ENCODE peak calls at places on chromosomes 11 and 22, in six cellular contexts. Q is K562, H is HepG2, Y is H1, C is GM12892, R is GM12878. I is an unnamed sample.

GRCh38 chr11:57781529-57781943 is 19.9 kb downstream of the CTNND1 start:
- DNase-seq in Q (peak; percentile 38), H (no peak), Y (no peak), C (no peak), R (no peak), I (no peak)

GRCh38 chr11:116680349-116681125 is 92.2 kb downstream of the BUD13 start:
- DNase-seq in Q (no peak), H (no peak), Y (no peak), C (no peak), R (no peak), I (no peak)

GRCh38 chr11:8362899-8363298 is 99.2 kb upstream of the LMO1 start:
- DNase-seq in Q (no peak), H (no peak), Y (no peak), C (no peak), R (no peak), I (no peak)

GRCh38 chr11:45607995-45608394 is 57.4 kb downstream of the CHST1 start:
- DNase-seq in Q (no peak), H (no peak), Y (no peak), C (no peak), R (no peak), I (no peak)

GRCh38 chr22:50438305-50439275 is 36.2 kb downstream of the SBF1 start:
- DNase-seq in Q (no peak), H (no peak), Y (no peak), C (no peak), R (no peak), I (no peak)

GRCh38 chr11:67584881-67585873 is 1.6 kb downstream of the GSTP1 start:
- DNase-seq in Q (peak; percentile 59), H (no peak), Y (no peak), C (no peak), R (no peak), I (no peak)

GRCh38 chr11:87255589-87255988 is 217.9 kb downstream of the TMEM135 start:
- DNase-seq in Q (no peak), H (no peak), Y (no peak), C (no peak), R (no peak), I (no peak)

GRCh38 chr11:121091492-121092179 is 9.4 kb upstream of the TECTA start:
- DNase-seq in Q (no peak), H (peak; percentile 25), Y (no peak), C (no peak), R (no peak), I (no peak)

GRCh38 chr22:47393191-47393590 is 630.7 kb downstream of the TBC1D22A start:
- DNase-seq in Q (no peak), H (no peak), Y (no peak), C (no peak), R (no peak), I (no peak)

GRCh38 chr22:24417901-24418641 is 9.3 kb upstream of the ADORA2A start:
- DNase-seq in Q (no peak), H (no peak), Y (no peak), C (no peak), R (no peak), I (no peak)

GRCh38 chr11:119110439-119110838 is 3.3 kb downstream of the C2CD2L start:
- DNase-seq in Q (no peak), H (no peak), Y (no peak), C (no peak), R (no peak), I (no peak)

GRCh38 chr11:94885581-94885980 is 87.8 kb downstream of the CWC15 start:
- DNase-seq in Q (no peak), H (no peak), Y (no peak), C (no peak), R (no peak), I (no peak)

GRCh38 chr11:127110542-127110941 is 110.0 kb upstream of the KIRREL3 start:
- DNase-seq in Q (no peak), H (no peak), Y (no peak), C (no peak), R (no peak), I (no peak)

GRCh38 chr11:123628936-123629683 is 25.3 kb downstream of the SCN3B start:
- DNase-seq in Q (no peak), H (no peak), Y (no peak), C (no peak), R (no peak), I (no peak)

GRCh38 chr11:87176044-87176443 is 138.3 kb downstream of the TMEM135 start:
- DNase-seq in Q (no peak), H (no peak), Y (peak; percentile 15), C (no peak), R (no peak), I (no peak)

GRCh38 chr11:117841582-117842031 is 17.1 kb upstream of the FXYD2 start:
- DNase-seq in Q (no peak), H (no peak), Y (no peak), C (no peak), R (no peak), I (no peak)

GRCh38 chr11:1300121-1300520 is 9.3 kb downstream of the TOLLIP start:
- DNase-seq in Q (no peak), H (no peak), Y (no peak), C (no peak), R (no peak), I (no peak)

GRCh38 chr11:1297576-1298473 is 11.6 kb downstream of the TOLLIP start:
- DNase-seq in Q (no peak), H (no peak), Y (no peak), C (no peak), R (no peak), I (no peak)

GRCh38 chr11:1300569-1301187 is 8.8 kb downstream of the TOLLIP start:
- DNase-seq in Q (no peak), H (no peak), Y (no peak), C (no peak), R (no peak), I (no peak)

GRCh38 chr11:1299621-1300020 is 9.8 kb downstream of the TOLLIP start:
- DNase-seq in Q (no peak), H (no peak), Y (no peak), C (no peak), R (no peak), I (no peak)

DNA sequence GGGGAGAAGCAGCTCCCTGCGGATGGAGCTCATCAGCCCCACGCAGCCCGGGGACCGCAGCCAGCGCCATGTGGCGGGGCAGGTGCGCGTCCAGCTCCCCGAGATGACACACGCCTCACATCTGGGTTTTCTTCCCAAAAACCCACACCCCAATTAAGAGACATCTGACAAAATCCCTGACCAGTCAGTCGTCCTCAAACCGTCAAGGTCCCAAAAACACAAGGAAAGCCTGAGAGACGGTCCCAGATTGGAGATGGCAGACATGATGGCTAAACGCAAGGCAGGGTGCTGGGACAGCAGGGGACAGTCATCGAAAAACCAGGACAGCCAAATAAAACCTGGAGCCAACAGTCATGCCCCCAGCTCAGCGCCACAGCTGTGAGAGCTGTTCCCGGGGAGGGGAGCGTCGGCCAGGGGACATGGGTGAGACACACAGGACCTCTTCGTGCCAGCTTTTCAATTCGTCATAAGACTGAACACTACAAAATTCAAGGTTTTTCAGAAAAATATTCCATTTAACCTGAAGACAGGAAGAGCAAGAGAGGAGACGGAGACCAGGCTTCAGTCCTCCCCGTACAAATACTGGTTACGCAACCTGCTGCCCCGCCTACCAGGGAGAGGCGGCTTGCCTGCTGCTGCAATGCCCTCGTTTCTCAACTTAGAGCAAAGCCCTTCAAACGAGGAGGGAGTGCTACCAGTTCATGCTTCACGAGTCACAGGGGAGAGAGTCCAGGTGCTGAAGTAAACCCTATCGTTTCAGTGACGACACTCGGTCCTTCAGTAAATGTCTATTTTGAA is 10.5 kb downstream of the TOLLIP start:
- DNase-seq in Q (no peak), H (peak; percentile 91), Y (no peak), C (no peak), R (no peak), I (no peak)
- TF ChIP-seq POLR2A in Q (no peak), H (no peak), Y (no peak), C (no peak), R (no peak), I (no peak)

GRCh38 chr11:9462806-9463537 is 2.2 kb downstream of the ZNF143 start:
- DNase-seq in Q (no peak), H (peak; percentile 32), Y (no peak), C (no peak), R (peak; percentile 59), I (no peak)
- TF ChIP-seq TAF1 in Q (no peak), H (no peak), Y (no peak), C (no peak), R (no peak), I (no peak)

GRCh38 chr11:14339356-14339755 is 19.6 kb downstream of the RRAS2 start:
- DNase-seq in Q (no peak), H (no peak), Y (no peak), C (no peak), R (no peak), I (no peak)

GRCh38 chr11:14334893-14335292 is 24.1 kb downstream of the RRAS2 start:
- DNase-seq in Q (no peak), H (no peak), Y (no peak), C (no peak), R (no peak), I (no peak)

GRCh38 chr11:14335712-14336111 is 23.3 kb downstream of the RRAS2 start:
- DNase-seq in Q (no peak), H (no peak), Y (no peak), C (no peak), R (no peak), I (no peak)

GRCh38 chr11:14334193-14334592 is 24.8 kb downstream of the RRAS2 start:
- DNase-seq in Q (no peak), H (no peak), Y (no peak), C (no peak), R (no peak), I (no peak)

DNA sequence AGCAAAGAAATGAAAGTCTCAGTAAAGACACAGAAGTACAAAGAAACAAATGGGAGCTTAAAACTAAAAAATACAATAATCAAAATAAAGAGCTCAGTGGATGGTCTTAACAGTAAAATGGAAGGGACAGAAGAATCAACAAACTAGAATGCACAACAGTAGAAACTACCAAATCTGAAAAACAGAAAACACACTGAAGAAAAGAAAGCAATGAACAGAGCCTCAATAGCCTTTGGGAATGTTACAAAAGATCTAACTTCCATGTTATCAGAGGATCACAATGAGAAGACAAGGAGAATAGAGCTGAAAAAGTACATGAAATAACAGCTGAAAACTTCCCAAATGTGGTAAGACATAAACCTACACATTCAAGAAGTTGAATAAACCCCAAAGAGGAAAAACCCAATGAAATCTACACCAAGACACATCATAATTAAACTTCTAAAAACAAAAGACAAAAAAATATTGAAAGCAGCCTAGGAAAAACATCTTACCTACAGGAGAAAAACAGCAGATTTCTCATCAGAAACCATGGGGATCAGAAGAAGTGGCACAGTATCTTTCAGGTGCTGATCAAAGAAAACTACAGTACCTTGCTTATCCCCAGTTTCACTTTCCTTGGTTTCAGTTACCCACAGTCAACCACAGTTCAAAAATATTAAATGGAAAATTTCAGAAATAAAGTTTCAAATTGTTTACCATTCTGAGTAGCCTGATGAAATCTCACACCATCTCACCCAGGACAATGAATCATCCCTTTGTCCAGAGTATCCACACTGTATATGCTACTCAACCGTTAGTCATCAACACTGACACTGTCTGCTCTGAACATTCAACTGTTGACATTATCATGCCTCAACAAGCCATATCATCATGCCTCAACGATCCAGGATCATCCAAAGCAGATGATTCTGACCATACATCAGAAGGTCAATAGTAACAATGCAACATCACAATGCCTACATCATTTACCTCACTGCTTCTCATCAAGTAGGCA is 22.2 kb downstream of the RRAS2 start:
- DNase-seq in Q (peak; percentile 23), H (peak; percentile 85), Y (no peak), C (no peak), R (no peak), I (no peak)
- TF ChIP-seq POLR2A in Q (no peak), H (no peak), Y (no peak), C (no peak), R (no peak), I (no peak)

DNA sequence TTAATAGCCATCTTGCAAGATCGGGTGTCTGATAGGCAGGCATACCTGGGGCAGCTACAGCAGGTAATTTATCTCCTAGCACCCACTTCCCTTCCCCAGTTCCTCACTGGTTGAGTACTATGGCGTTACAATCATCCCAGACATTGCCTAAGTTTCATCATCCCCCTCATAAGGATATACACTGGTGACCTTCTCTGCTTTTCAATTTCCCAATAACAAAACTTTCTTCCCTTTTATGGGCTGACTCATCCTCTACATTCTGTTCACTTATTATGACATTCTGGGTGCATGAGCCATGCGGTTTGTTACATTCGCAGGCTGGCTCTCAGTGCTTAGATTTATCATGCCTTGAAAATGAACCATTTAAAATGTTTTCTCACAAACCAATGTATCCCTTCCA is 5.0 kb upstream of the MRPL11 start:
- DNase-seq in Q (no peak), H (no peak), Y (no peak), C (no peak), R (no peak), I (no peak)
- TF ChIP-seq TAF1 in Q (no peak), H (no peak), Y (no peak), C (no peak), R (no peak), I (no peak)

I was measured in GM12891.